ENCODE peak calls at places on chromosomes 6 and 20, in nine cellular contexts. A is aorta; B is effector memory CD4-positive, alpha-beta T cell; P is left ventricle myocardium inferior; G is adrenal gland; V is CD8-positive, alpha-beta T cell; W is GM23248; F is HAP-1; K is IMR-90. L is an unnamed sample. For H3K4me1, the result is how much of the 10 kb centered on the place peaks cover.

GRCh38 chr6:170202416-170203135 is 88.3 kb downstream of the DLL1 start:
- DNase-seq in A (no peak), B (no peak), P (no peak), G (peak), V (peak), W (no peak), F (peak), K (no peak), L (no peak)

GRCh38 chr6:15355683-15356099 is 109.8 kb downstream of the JARID2 start:
- DNase-seq in A (no peak), B (no peak), P (no peak), G (no peak), V (no peak), W (no peak), F (no peak), K (peak), L (no peak)

GRCh38 chr20:44692932-44693476 is 22.2 kb upstream of the CCN5 start:
- DNase-seq in A (peak), B (no peak), P (peak), G (peak), V (no peak), W (peak), F (peak), K (peak), L (peak)

GRCh38 chr20:60228255-60228654 is 270.0 kb downstream of the CDH26 start:
- DNase-seq in A (no peak), B (no peak), P (no peak), G (no peak), V (no peak), W (no peak), F (no peak), K (no peak), L (no peak)

GRCh38 chr6:168050861-168051586 is 28.0 kb downstream of the FRMD1 start:
- DNase-seq in A (peak), B (no peak), P (no peak), G (no peak), V (no peak), W (no peak), F (peak), K (no peak), L (no peak)

GRCh38 chr6:138287144-138287955 is 69.1 kb upstream of the PBOV1 start:
- DNase-seq in A (no peak), B (peak), P (no peak), G (peak), V (peak), W (peak), F (peak), K (no peak), L (no peak)

GRCh38 chr6:118776607-118777549 is 117.1 kb upstream of the ASF1A start:
- DNase-seq in A (peak), B (peak), P (peak), G (peak), V (peak), W (peak), F (peak), K (peak), L (peak)

GRCh38 chr6:140784573-140784972 is 1348.2 kb upstream of the GJE1 start:
- DNase-seq in A (no peak), B (no peak), P (no peak), G (no peak), V (no peak), W (peak), F (no peak), K (peak), L (no peak)

GRCh38 chr6:42454428-42454791 is 2.7 kb upstream of the TRERF1 start:
- DNase-seq in A (peak), B (no peak), P (peak), G (no peak), V (no peak), W (peak), F (no peak), K (no peak), L (peak)

GRCh38 chr6:158595223-158595622 is 35.3 kb downstream of the TMEM181 start:
- DNase-seq in A (no peak), B (no peak), P (no peak), G (no peak), V (no peak), W (peak), F (no peak), K (no peak), L (no peak)

DNA sequence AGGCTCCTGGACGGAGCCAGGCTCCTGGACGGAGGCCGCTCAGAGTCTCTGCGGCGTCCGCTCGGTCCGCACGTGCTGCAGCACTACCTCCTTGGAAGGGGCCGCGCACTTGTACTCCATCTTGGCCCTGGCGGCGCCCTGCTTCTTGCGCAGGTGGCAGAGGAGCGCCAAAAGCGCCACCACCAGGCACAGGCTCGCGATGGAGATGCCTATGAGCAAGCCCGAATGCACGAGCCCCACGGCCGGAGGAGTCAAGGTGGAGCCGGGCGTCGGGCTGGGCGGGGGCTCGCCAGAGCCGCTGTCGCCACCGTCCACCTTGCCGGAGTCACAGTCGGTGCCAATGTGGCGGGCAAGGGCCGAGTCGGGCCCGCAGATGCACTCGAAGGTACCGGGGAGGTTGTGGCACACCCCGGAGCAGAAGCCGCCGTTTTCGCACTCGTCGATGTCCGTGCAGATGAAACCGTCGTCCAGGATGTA is 1.7 kb downstream of the THBD start:
- DNase-seq in A (peak), B (no peak), P (no peak), G (peak), V (no peak), W (peak), F (no peak), K (no peak), L (peak)
- H3K4me3 ChIP-seq in A (no peak), B (no peak), P (peak), G (peak), V (no peak), W (peak), F (no peak), K (no peak), L (peak)

DNA sequence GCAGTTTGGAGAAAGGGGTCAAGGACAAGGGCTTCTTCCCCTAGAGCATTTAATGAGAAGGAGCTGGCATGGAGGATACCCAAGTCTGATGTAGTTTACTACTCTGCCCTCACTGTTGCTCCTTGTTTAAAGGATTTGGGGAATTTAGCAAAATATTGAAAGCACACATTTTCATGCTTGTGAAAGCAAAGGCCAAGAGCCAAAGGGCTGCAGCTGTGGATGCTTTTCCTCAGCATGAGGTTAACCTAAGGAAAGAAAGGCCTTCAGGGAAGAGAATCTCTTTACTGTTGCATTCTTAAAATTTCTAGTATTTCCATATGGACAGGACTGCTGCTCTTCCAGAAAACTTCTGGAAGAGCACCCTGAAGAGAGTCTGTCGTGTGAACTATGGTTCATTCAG is 45.9 kb upstream of the SASH1 start:
- DNase-seq in A (no peak), B (no peak), P (no peak), G (no peak), V (no peak), W (no peak), F (no peak), K (no peak), L (no peak)
- H3K4me1 ChIP-seq in A (under half), B (under half), P (under half), G (under half), V (under half), W (under half), F (under half), K (under half), L (under half)

GRCh38 chr6:52725133-52725529 is 38.1 kb downstream of the GSTA2 start:
- DNase-seq in A (peak), B (no peak), P (no peak), G (peak), V (no peak), W (peak), F (no peak), K (no peak), L (no peak)
- H3K4me3 ChIP-seq in A (no peak), B (no peak), P (no peak), G (no peak), V (no peak), W (no peak), F (no peak), K (no peak), L (no peak)

DNA sequence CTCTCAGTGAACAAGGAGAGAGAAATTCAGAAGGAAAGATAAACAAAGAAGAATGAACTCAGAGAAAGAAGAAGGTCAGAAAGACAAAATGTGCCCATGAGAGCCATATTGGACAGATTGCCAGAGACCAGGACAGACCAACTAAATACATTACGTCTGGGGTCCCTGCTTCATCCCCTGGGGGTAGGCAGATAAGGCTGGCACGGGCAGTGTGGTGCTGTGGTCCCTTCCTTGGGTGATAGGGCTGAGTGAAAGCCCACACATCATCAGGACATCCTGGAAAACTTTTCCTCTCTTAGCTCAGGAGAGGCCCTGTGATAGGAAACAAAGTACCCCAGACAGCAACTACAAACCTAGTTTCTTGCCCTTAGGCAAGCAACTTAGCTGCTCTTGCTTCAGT is 13.2 kb upstream of the ARMC12 start:
- DNase-seq in A (no peak), B (no peak), P (no peak), G (no peak), V (no peak), W (no peak), F (no peak), K (no peak), L (no peak)
- H3K4me1 ChIP-seq in A (under half), B (half or more), P (half or more), G (half or more), V (half or more), W (under half), F (under half), K (under half), L (half or more)